ENCODE peak calls at places on chromosomes 12 and 14, in eight cellular contexts. J is K562, B is suprapubic skin, I is ovary, Y is transverse colon, N is A549, D is sigmoid colon, X is stomach. G is an unnamed sample.

GRCh38 chr12:7642876-7643309 is 22.8 kb downstream of the APOBEC1 start:
- DNase-seq in J (no peak), B (no peak), I (no peak), Y (no peak), N (peak), D (no peak), X (no peak), G (no peak)

GRCh38 chr14:23172096-23172495 is 11.4 kb downstream of the SLC7A8 start:
- DNase-seq in J (no peak), B (no peak), I (no peak), Y (no peak), N (no peak), D (no peak), X (no peak), G (no peak)

GRCh38 chr12:81461163-81461562 is 298.0 kb downstream of the PPFIA2 start:
- DNase-seq in J (no peak), B (no peak), I (no peak), Y (no peak), N (peak), D (no peak), X (no peak), G (no peak)

GRCh38 chr14:100605706-100606686 is 18.8 kb upstream of the BEGAIN start:
- DNase-seq in J (peak), B (peak), I (peak), Y (no peak), N (no peak), D (peak), X (no peak), G (peak)

GRCh38 chr14:94342334-94342934 is 19.3 kb upstream of the SERPINA6 start:
- DNase-seq in J (no peak), B (peak), I (peak), Y (peak), N (peak), D (peak), X (peak), G (peak)

GRCh38 chr14:99937475-99938244 is 127.6 kb upstream of the EVL start:
- DNase-seq in J (no peak), B (no peak), I (no peak), Y (peak), N (no peak), D (no peak), X (no peak), G (no peak)

GRCh38 chr12:79674629-79675028 is 16.1 kb downstream of the PAWR start:
- DNase-seq in J (no peak), B (no peak), I (no peak), Y (no peak), N (no peak), D (no peak), X (no peak), G (no peak)

GRCh38 chr12:29580971-29581370 is 83.5 kb upstream of the OVCH1 start:
- DNase-seq in J (no peak), B (no peak), I (no peak), Y (no peak), N (no peak), D (no peak), X (no peak), G (no peak)

GRCh38 chr12:65656156-65656885 is 168.0 kb upstream of the HMGA2 start:
- DNase-seq in J (no peak), B (no peak), I (no peak), Y (no peak), N (no peak), D (no peak), X (no peak), G (no peak)

GRCh38 chr12:132194056-132194455 is 49.8 kb downstream of the NOC4L start:
- DNase-seq in J (peak), B (no peak), I (no peak), Y (no peak), N (peak), D (no peak), X (no peak), G (no peak)

GRCh38 chr12:106044773-106045172 is 94.0 kb downstream of the NUAK1 start:
- DNase-seq in J (no peak), B (no peak), I (no peak), Y (no peak), N (peak), D (no peak), X (no peak), G (peak)

GRCh38 chr12:55705802-55706402 is 1.8 kb downstream of the ITGA7 start:
- DNase-seq in J (peak), B (no peak), I (no peak), Y (no peak), N (peak), D (no peak), X (no peak), G (no peak)

GRCh38 chr12:47636908-47637780 is 68.7 kb downstream of the RPAP3 start:
- DNase-seq in J (peak), B (no peak), I (no peak), Y (peak), N (peak), D (no peak), X (peak), G (no peak)

GRCh38 chr12:110165540-110166159 is 41.5 kb downstream of the IFT81 start:
- DNase-seq in J (no peak), B (no peak), I (no peak), Y (no peak), N (no peak), D (no peak), X (no peak), G (no peak)

GRCh38 chr12:43847427-43847826 is 11.5 kb downstream of the TMEM117 start:
- DNase-seq in J (no peak), B (no peak), I (no peak), Y (no peak), N (peak), D (no peak), X (no peak), G (no peak)

GRCh38 chr12:65168606-65169310 is 625 bp upstream of the LEMD3 start:
- DNase-seq in J (no peak), B (no peak), I (no peak), Y (no peak), N (no peak), D (no peak), X (no peak), G (no peak)

GRCh38 chr12:26036877-26037276 is 78.4 kb downstream of the RASSF8 start:
- DNase-seq in J (no peak), B (no peak), I (no peak), Y (no peak), N (no peak), D (no peak), X (no peak), G (no peak)

GRCh38 chr12:57112492-57113294 is 1.5 kb upstream of the STAT6 start:
- DNase-seq in J (no peak), B (peak), I (peak), Y (no peak), N (no peak), D (no peak), X (peak), G (no peak)

GRCh38 chr12:43069768-43070221 is 480.2 kb upstream of the PRICKLE1 start:
- DNase-seq in J (no peak), B (peak), I (no peak), Y (no peak), N (no peak), D (peak), X (no peak), G (no peak)

GRCh38 chr12:113061061-113061694 is 4.6 kb downstream of the DTX1 start:
- DNase-seq in J (no peak), B (no peak), I (no peak), Y (no peak), N (no peak), D (no peak), X (no peak), G (peak)

GRCh38 chr14:55745906-55746305 is 165.9 kb downstream of the KTN1 start:
- DNase-seq in J (no peak), B (no peak), I (no peak), Y (no peak), N (no peak), D (no peak), X (no peak), G (no peak)

GRCh38 chr12:544941-545635 is 85.3 kb downstream of the B4GALNT3 start:
- DNase-seq in J (no peak), B (no peak), I (no peak), Y (no peak), N (no peak), D (no peak), X (no peak), G (no peak)

GRCh38 chr14:32708134-32708533 is 230.5 kb upstream of the NPAS3 start:
- DNase-seq in J (no peak), B (no peak), I (no peak), Y (no peak), N (no peak), D (no peak), X (no peak), G (no peak)

GRCh38 chr14:32709072-32709471 is 229.6 kb upstream of the NPAS3 start:
- DNase-seq in J (no peak), B (no peak), I (no peak), Y (no peak), N (peak), D (peak), X (no peak), G (no peak)

GRCh38 chr14:32711103-32711680 is 227.5 kb upstream of the NPAS3 start:
- DNase-seq in J (peak), B (no peak), I (no peak), Y (no peak), N (peak), D (no peak), X (no peak), G (peak)

GRCh38 chr14:32713856-32714255 is 224.8 kb upstream of the NPAS3 start:
- DNase-seq in J (no peak), B (no peak), I (no peak), Y (no peak), N (no peak), D (no peak), X (no peak), G (no peak)

GRCh38 chr14:32710351-32711102 is 228.2 kb upstream of the NPAS3 start:
- DNase-seq in J (no peak), B (no peak), I (no peak), Y (no peak), N (no peak), D (peak), X (no peak), G (no peak)
- TF ChIP-seq EP300 in J (no peak), B (no peak), I (no peak), Y (no peak), N (no peak), D (no peak), X (no peak), G (no peak)

DNA sequence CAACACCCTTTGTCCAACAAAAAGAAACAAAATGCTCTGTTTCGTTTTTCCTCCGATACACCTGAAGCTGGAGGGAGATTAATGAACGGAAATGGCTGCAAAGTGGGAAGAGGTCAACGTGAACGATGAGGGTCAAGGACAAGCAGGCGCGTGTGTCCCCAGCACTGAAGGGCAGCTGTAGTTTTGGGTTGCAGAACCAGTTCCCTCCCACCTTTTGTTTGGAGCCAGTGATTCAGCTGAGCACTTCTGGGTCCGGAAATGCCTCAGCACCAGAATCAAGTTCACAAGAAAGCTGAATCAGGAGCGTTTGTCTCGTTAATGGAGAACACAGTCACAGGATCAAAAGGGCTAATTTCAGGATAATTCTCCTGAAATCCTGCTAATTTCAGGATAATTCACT is 51.1 kb upstream of the PWP1 start:
- DNase-seq in J (no peak), B (no peak), I (no peak), Y (no peak), N (no peak), D (no peak), X (no peak), G (no peak)
- TF ChIP-seq EP300 in J (no peak), B (no peak), I (no peak), Y (no peak), N (no peak), D (no peak), X (no peak), G (no peak)

GRCh38 chr12:94779520-94779919 is 129.2 kb upstream of the TMCC3 start:
- DNase-seq in J (no peak), B (no peak), I (no peak), Y (no peak), N (no peak), D (no peak), X (no peak), G (no peak)
- TF ChIP-seq EP300 in J (no peak), B (no peak), I (no peak), Y (no peak), N (no peak), D (no peak), X (no peak), G (no peak)

DNA sequence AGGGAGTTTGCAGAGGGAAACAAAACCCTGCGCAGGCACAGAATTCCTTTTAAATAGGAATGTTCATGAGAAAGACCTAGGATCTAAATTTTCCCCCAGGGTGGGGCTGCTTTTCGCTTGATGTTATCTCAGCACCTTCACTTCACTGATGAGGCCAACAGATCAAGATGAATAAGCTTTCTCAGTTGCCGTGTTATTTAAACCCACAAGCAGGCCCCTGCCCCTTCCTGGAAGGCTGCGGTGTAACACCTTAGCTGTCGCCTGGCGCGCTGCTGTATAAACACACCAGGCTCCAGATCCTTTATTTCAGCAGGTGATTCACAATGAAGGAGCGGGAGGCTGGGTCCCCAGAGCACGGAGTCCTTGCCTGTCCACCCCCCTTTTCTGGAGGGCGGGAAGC is 515.3 kb downstream of the FUT8 start:
- DNase-seq in J (no peak), B (no peak), I (no peak), Y (peak), N (no peak), D (no peak), X (peak), G (no peak)
- TF ChIP-seq EP300 in J (no peak), B (no peak), I (no peak), Y (no peak), N (no peak), D (no peak), X (no peak), G (no peak)

DNA sequence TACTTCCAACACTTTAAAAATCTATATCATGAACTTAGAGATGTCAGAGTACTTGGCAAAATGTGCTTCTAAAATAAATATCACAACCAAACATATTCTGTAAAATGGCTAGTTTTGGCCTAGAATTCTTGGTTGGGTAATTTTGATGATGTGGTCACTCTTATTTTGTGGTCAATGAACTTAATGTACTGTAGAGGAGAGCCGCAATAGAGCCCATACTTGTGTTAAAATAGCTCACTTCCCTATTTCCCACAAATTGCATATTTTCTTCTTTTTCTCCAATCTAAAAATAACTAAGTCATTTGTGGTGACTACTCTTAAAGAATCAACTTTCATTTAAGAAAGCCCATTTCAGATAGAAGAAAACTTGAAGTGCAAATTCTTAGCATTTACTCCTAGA is 619.4 kb downstream of the CCER1 start:
- DNase-seq in J (no peak), B (no peak), I (no peak), Y (no peak), N (no peak), D (no peak), X (no peak), G (no peak)
- TF ChIP-seq EP300 in J (no peak), B (no peak), I (no peak), Y (no peak), N (no peak), D (no peak), X (no peak), G (no peak)

DNA sequence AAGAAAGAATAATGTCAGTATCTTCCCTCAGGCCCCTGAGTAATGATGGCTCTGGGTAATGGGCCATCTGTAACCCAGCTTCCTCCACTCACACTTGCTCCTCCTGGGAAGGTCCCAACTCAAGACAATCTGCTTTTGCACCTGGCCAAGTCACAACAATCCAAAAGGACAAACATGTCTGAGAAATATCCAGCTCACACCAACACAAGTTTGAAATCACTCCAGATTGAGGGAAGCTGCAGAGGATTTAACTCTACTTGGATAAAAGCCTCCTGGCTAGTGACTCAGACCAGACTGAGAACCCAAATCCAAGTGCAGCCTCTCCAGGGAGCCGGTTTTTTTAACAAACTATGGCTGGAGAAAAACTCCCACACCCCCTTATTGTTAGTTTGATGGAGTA is 34.2 kb downstream of the RTRAF start:
- DNase-seq in J (no peak), B (no peak), I (no peak), Y (no peak), N (no peak), D (peak), X (no peak), G (no peak)
- TF ChIP-seq EP300 in J (no peak), B (no peak), I (no peak), Y (no peak), N (no peak), D (no peak), X (no peak), G (no peak)